ENCODE peak calls at places on chromosomes 13 and 19, in nine cellular contexts. One of them, this sample, is unnamed.

GRCh38 chr13:50761406-50761805 is 82.1 kb downstream of the DLEU7 start:
- DNase-seq in AG08396: no peak
- DNase-seq in GM04503: no peak
- DNase-seq in NCI-H1694 treated with DMSO at 0.1 percent for 48 hours: no peak
- DNase-seq in transverse colon: no peak
- DNase-seq in AG10803: no peak
- DNase-seq in breast epithelium: no peak
- DNase-seq in left ventricle myocardium superior: no peak
- DNase-seq in mesenteric fat pad: no peak
- DNase-seq in this sample: no peak

GRCh38 chr19:16025108-16026101 is 50.9 kb upstream of the TPM4 start:
- DNase-seq in transverse colon: peak; percentile 39
- DNase-seq in GM04503: peak; percentile 32
- DNase-seq in AG08396: peak; percentile 91
- DNase-seq in AG10803: peak; percentile 74
- DNase-seq in left ventricle myocardium superior: no peak
- DNase-seq in mesenteric fat pad: peak; percentile 88
- DNase-seq in NCI-H1694 treated with DMSO at 0.1 percent for 48 hours: no peak
- DNase-seq in breast epithelium: no peak
- DNase-seq in this sample: peak; percentile 86

GRCh38 chr13:34758628-34759027 is 183.4 kb upstream of the NBEA start:
- DNase-seq in GM04503: no peak
- DNase-seq in breast epithelium: no peak
- DNase-seq in left ventricle myocardium superior: no peak
- DNase-seq in transverse colon: no peak
- DNase-seq in AG08396: no peak
- DNase-seq in mesenteric fat pad: no peak
- DNase-seq in AG10803: no peak
- DNase-seq in NCI-H1694 treated with DMSO at 0.1 percent for 48 hours: no peak
- DNase-seq in this sample: no peak

GRCh38 chr19:14409157-14410053 is 9.7 kb downstream of the DDX39A start:
- DNase-seq in mesenteric fat pad: no peak
- DNase-seq in GM04503: no peak
- DNase-seq in transverse colon: no peak
- DNase-seq in AG10803: no peak
- DNase-seq in NCI-H1694 treated with DMSO at 0.1 percent for 48 hours: no peak
- DNase-seq in left ventricle myocardium superior: peak; percentile 32
- DNase-seq in AG08396: no peak
- DNase-seq in breast epithelium: no peak
- DNase-seq in this sample: no peak

GRCh38 chr13:49997935-49998334 is 1.1 kb downstream of the TRIM13 start:
- DNase-seq in NCI-H1694 treated with DMSO at 0.1 percent for 48 hours: no peak
- DNase-seq in breast epithelium: no peak
- DNase-seq in AG10803: peak; percentile 6
- DNase-seq in mesenteric fat pad: no peak
- DNase-seq in GM04503: no peak
- DNase-seq in left ventricle myocardium superior: no peak
- DNase-seq in AG08396: no peak
- DNase-seq in transverse colon: no peak
- DNase-seq in this sample: peak; percentile 9

GRCh38 chr19:43675269-43675879 is 5.4 kb upstream of the PLAUR start:
- DNase-seq in AG08396: no peak
- DNase-seq in left ventricle myocardium superior: no peak
- DNase-seq in NCI-H1694 treated with DMSO at 0.1 percent for 48 hours: no peak
- DNase-seq in breast epithelium: peak; percentile 74
- DNase-seq in GM04503: no peak
- DNase-seq in transverse colon: peak; percentile 90
- DNase-seq in mesenteric fat pad: no peak
- DNase-seq in AG10803: peak; percentile 30
- DNase-seq in this sample: peak; percentile 61

GRCh38 chr19:44777715-44778347 is at the start of gene CBLC:
- DNase-seq in NCI-H1694 treated with DMSO at 0.1 percent for 48 hours: no peak
- DNase-seq in GM04503: no peak
- DNase-seq in AG10803: no peak
- DNase-seq in breast epithelium: peak; percentile 82
- DNase-seq in left ventricle myocardium superior: no peak
- DNase-seq in mesenteric fat pad: no peak
- DNase-seq in AG08396: no peak
- DNase-seq in transverse colon: peak; percentile 92
- DNase-seq in this sample: no peak

GRCh38 chr13:32259116-32259515 is 56.0 kb downstream of the ZAR1L start:
- DNase-seq in breast epithelium: no peak
- DNase-seq in AG08396: no peak
- DNase-seq in mesenteric fat pad: no peak
- DNase-seq in left ventricle myocardium superior: no peak
- DNase-seq in AG10803: no peak
- DNase-seq in transverse colon: no peak
- DNase-seq in GM04503: no peak
- DNase-seq in NCI-H1694 treated with DMSO at 0.1 percent for 48 hours: no peak
- DNase-seq in this sample: no peak

GRCh38 chr19:3125900-3126524 is 9.8 kb upstream of the GNA15 start:
- DNase-seq in mesenteric fat pad: no peak
- DNase-seq in breast epithelium: no peak
- DNase-seq in GM04503: no peak
- DNase-seq in left ventricle myocardium superior: peak; percentile 74
- DNase-seq in AG10803: peak; percentile 30
- DNase-seq in transverse colon: peak; percentile 79
- DNase-seq in NCI-H1694 treated with DMSO at 0.1 percent for 48 hours: no peak
- DNase-seq in AG08396: peak; percentile 74
- DNase-seq in this sample: peak; percentile 37

GRCh38 chr19:45099465-45100201 is 6.7 kb downstream of the PPP1R37 start:
- DNase-seq in NCI-H1694 treated with DMSO at 0.1 percent for 48 hours: no peak
- DNase-seq in GM04503: no peak
- DNase-seq in mesenteric fat pad: no peak
- DNase-seq in AG08396: no peak
- DNase-seq in transverse colon: no peak
- DNase-seq in left ventricle myocardium superior: no peak
- DNase-seq in AG10803: no peak
- DNase-seq in breast epithelium: no peak
- DNase-seq in this sample: no peak

GRCh38 chr19:531753-532571 is at the start of gene CDC34:
- DNase-seq in GM04503: no peak
- DNase-seq in mesenteric fat pad: no peak
- DNase-seq in AG08396: peak; percentile 53
- DNase-seq in NCI-H1694 treated with DMSO at 0.1 percent for 48 hours: no peak
- DNase-seq in transverse colon: peak; percentile 26
- DNase-seq in left ventricle myocardium superior: no peak
- DNase-seq in breast epithelium: no peak
- DNase-seq in AG10803: no peak
- DNase-seq in this sample: no peak

GRCh38 chr13:67186985-67187569 is 43.1 kb downstream of the PCDH9 start:
- DNase-seq in transverse colon: no peak
- DNase-seq in AG08396: no peak
- DNase-seq in breast epithelium: no peak
- DNase-seq in NCI-H1694 treated with DMSO at 0.1 percent for 48 hours: no peak
- DNase-seq in GM04503: no peak
- DNase-seq in mesenteric fat pad: no peak
- DNase-seq in AG10803: no peak
- DNase-seq in left ventricle myocardium superior: no peak
- DNase-seq in this sample: no peak

GRCh38 chr13:111303559-111303958 is 16.9 kb upstream of the TEX29 start:
- DNase-seq in NCI-H1694 treated with DMSO at 0.1 percent for 48 hours: no peak
- DNase-seq in transverse colon: no peak
- DNase-seq in GM04503: no peak
- DNase-seq in left ventricle myocardium superior: no peak
- DNase-seq in breast epithelium: no peak
- DNase-seq in AG08396: no peak
- DNase-seq in mesenteric fat pad: peak; percentile 68
- DNase-seq in AG10803: no peak
- DNase-seq in this sample: no peak

GRCh38 chr13:44605711-44606110 is 29.6 kb upstream of the TSC22D1 start:
- DNase-seq in transverse colon: no peak
- DNase-seq in NCI-H1694 treated with DMSO at 0.1 percent for 48 hours: no peak
- DNase-seq in breast epithelium: no peak
- DNase-seq in mesenteric fat pad: no peak
- DNase-seq in left ventricle myocardium superior: no peak
- DNase-seq in AG10803: peak; percentile 75
- DNase-seq in AG08396: no peak
- DNase-seq in GM04503: no peak
- DNase-seq in this sample: no peak

GRCh38 chr13:110381029-110381360 is 73.9 kb downstream of the COL4A2 start:
- DNase-seq in AG08396: no peak
- DNase-seq in AG10803: no peak
- DNase-seq in GM04503: no peak
- DNase-seq in transverse colon: no peak
- DNase-seq in mesenteric fat pad: no peak
- DNase-seq in left ventricle myocardium superior: no peak
- DNase-seq in NCI-H1694 treated with DMSO at 0.1 percent for 48 hours: no peak
- DNase-seq in breast epithelium: no peak
- DNase-seq in this sample: no peak

GRCh38 chr13:102724923-102725322 is 30.1 kb upstream of the METTL21C start:
- DNase-seq in GM04503: peak; percentile 58
- DNase-seq in mesenteric fat pad: no peak
- DNase-seq in AG08396: no peak
- DNase-seq in AG10803: peak; percentile 83
- DNase-seq in left ventricle myocardium superior: no peak
- DNase-seq in transverse colon: no peak
- DNase-seq in breast epithelium: no peak
- DNase-seq in NCI-H1694 treated with DMSO at 0.1 percent for 48 hours: peak; percentile 90
- DNase-seq in this sample: peak; percentile 75

GRCh38 chr13:79710376-79710775 is 229.4 kb downstream of the NDFIP2 start:
- DNase-seq in AG10803: peak; percentile 86
- DNase-seq in breast epithelium: no peak
- DNase-seq in NCI-H1694 treated with DMSO at 0.1 percent for 48 hours: no peak
- DNase-seq in mesenteric fat pad: no peak
- DNase-seq in GM04503: no peak
- DNase-seq in AG08396: no peak
- DNase-seq in left ventricle myocardium superior: no peak
- DNase-seq in transverse colon: no peak
- DNase-seq in this sample: peak; percentile 45

GRCh38 chr19:10553943-10554381 is 10.3 kb downstream of the ATG4D start:
- DNase-seq in transverse colon: peak; percentile 46
- DNase-seq in NCI-H1694 treated with DMSO at 0.1 percent for 48 hours: no peak
- DNase-seq in AG10803: no peak
- DNase-seq in breast epithelium: peak; percentile 45
- DNase-seq in AG08396: no peak
- DNase-seq in mesenteric fat pad: no peak
- DNase-seq in left ventricle myocardium superior: peak; percentile 34
- DNase-seq in GM04503: no peak
- DNase-seq in this sample: no peak

GRCh38 chr19:45215391-45216191 is 29.6 kb downstream of the EXOC3L2 start:
- DNase-seq in mesenteric fat pad: no peak
- DNase-seq in breast epithelium: peak; percentile 23
- DNase-seq in AG10803: no peak
- DNase-seq in transverse colon: no peak
- DNase-seq in AG08396: no peak
- DNase-seq in GM04503: no peak
- DNase-seq in NCI-H1694 treated with DMSO at 0.1 percent for 48 hours: no peak
- DNase-seq in left ventricle myocardium superior: peak; percentile 37
- DNase-seq in this sample: no peak

GRCh38 chr13:32443111-32443510 is 15.2 kb upstream of the N4BP2L1 start:
- DNase-seq in AG10803: peak; percentile 19
- DNase-seq in left ventricle myocardium superior: no peak
- DNase-seq in transverse colon: peak; percentile 35
- DNase-seq in mesenteric fat pad: no peak
- DNase-seq in NCI-H1694 treated with DMSO at 0.1 percent for 48 hours: peak; percentile 2
- DNase-seq in breast epithelium: no peak
- DNase-seq in GM04503: no peak
- DNase-seq in AG08396: no peak
- DNase-seq in this sample: peak; percentile 41

GRCh38 chr19:6055013-6055795 is 55.1 kb downstream of the RFX2 start:
- DNase-seq in GM04503: no peak
- DNase-seq in NCI-H1694 treated with DMSO at 0.1 percent for 48 hours: no peak
- DNase-seq in breast epithelium: no peak
- DNase-seq in left ventricle myocardium superior: no peak
- DNase-seq in mesenteric fat pad: no peak
- DNase-seq in transverse colon: no peak
- DNase-seq in AG10803: no peak
- DNase-seq in AG08396: no peak
- DNase-seq in this sample: no peak

GRCh38 chr19:9789066-9789465 is 20.5 kb upstream of the ZNF846 start:
- DNase-seq in AG10803: no peak
- DNase-seq in left ventricle myocardium superior: no peak
- DNase-seq in transverse colon: no peak
- DNase-seq in mesenteric fat pad: no peak
- DNase-seq in GM04503: no peak
- DNase-seq in breast epithelium: no peak
- DNase-seq in AG08396: no peak
- DNase-seq in NCI-H1694 treated with DMSO at 0.1 percent for 48 hours: no peak
- DNase-seq in this sample: no peak

GRCh38 chr13:73715114-73715909 is 418.9 kb downstream of the KLF12 start:
- DNase-seq in breast epithelium: no peak
- DNase-seq in transverse colon: no peak
- DNase-seq in GM04503: no peak
- DNase-seq in AG10803: no peak
- DNase-seq in NCI-H1694 treated with DMSO at 0.1 percent for 48 hours: no peak
- DNase-seq in mesenteric fat pad: no peak
- DNase-seq in left ventricle myocardium superior: no peak
- DNase-seq in AG08396: no peak
- DNase-seq in this sample: no peak

GRCh38 chr19:12838893-12839656 is 760 bp downstream of the MAST1 start:
- DNase-seq in AG10803: no peak
- DNase-seq in breast epithelium: no peak
- DNase-seq in GM04503: no peak
- DNase-seq in mesenteric fat pad: no peak
- DNase-seq in NCI-H1694 treated with DMSO at 0.1 percent for 48 hours: peak; percentile 15
- DNase-seq in left ventricle myocardium superior: no peak
- DNase-seq in transverse colon: no peak
- DNase-seq in AG08396: no peak
- DNase-seq in this sample: no peak

GRCh38 chr19:11435833-11436313 is 438 bp downstream of the PRKCSH start:
- DNase-seq in AG10803: peak; percentile 9
- DNase-seq in GM04503: no peak
- DNase-seq in left ventricle myocardium superior: no peak
- DNase-seq in AG08396: peak; percentile 40
- DNase-seq in breast epithelium: no peak
- DNase-seq in transverse colon: peak; percentile 45
- DNase-seq in NCI-H1694 treated with DMSO at 0.1 percent for 48 hours: no peak
- DNase-seq in mesenteric fat pad: no peak
- DNase-seq in this sample: peak; percentile 20

GRCh38 chr13:95317037-95317989 is 16.1 kb upstream of the ABCC4 start:
- DNase-seq in transverse colon: no peak
- DNase-seq in breast epithelium: no peak
- DNase-seq in GM04503: no peak
- DNase-seq in left ventricle myocardium superior: peak; percentile 37
- DNase-seq in mesenteric fat pad: no peak
- DNase-seq in NCI-H1694 treated with DMSO at 0.1 percent for 48 hours: no peak
- DNase-seq in AG10803: no peak
- DNase-seq in AG08396: no peak
- DNase-seq in this sample: peak; percentile 25

GRCh38 chr13:112453207-112453829 is 77.2 kb downstream of the SPACA7 start:
- DNase-seq in transverse colon: no peak
- DNase-seq in breast epithelium: no peak
- DNase-seq in mesenteric fat pad: peak; percentile 82
- DNase-seq in AG10803: no peak
- DNase-seq in NCI-H1694 treated with DMSO at 0.1 percent for 48 hours: no peak
- DNase-seq in AG08396: no peak
- DNase-seq in left ventricle myocardium superior: no peak
- DNase-seq in GM04503: no peak
- DNase-seq in this sample: no peak

GRCh38 chr13:80572308-80572676 is 231.4 kb upstream of the SPRY2 start:
- DNase-seq in left ventricle myocardium superior: no peak
- DNase-seq in breast epithelium: no peak
- DNase-seq in mesenteric fat pad: no peak
- DNase-seq in AG08396: no peak
- DNase-seq in AG10803: no peak
- DNase-seq in GM04503: no peak
- DNase-seq in NCI-H1694 treated with DMSO at 0.1 percent for 48 hours: no peak
- DNase-seq in transverse colon: no peak
- DNase-seq in this sample: no peak

GRCh38 chr13:49246850-49247721 is 639 bp upstream of the CDADC1 start:
- DNase-seq in mesenteric fat pad: no peak
- DNase-seq in NCI-H1694 treated with DMSO at 0.1 percent for 48 hours: no peak
- DNase-seq in breast epithelium: no peak
- DNase-seq in transverse colon: no peak
- DNase-seq in AG10803: no peak
- DNase-seq in AG08396: no peak
- DNase-seq in left ventricle myocardium superior: no peak
- DNase-seq in GM04503: no peak
- DNase-seq in this sample: no peak

This sample was measured in fibroblast of mammary gland.